ENCODE peak calls at places on chromosomes 13 and 19, in eight cellular contexts. B is fibroblast of lung, Y is colonic mucosa, W is endodermal cell, T is IMR-90, E is astrocyte, O is mammary epithelial cell, K is PC-3. A is an unnamed sample. For H3K27me3, the result is how much of the 10 kb centered on the place peaks cover.

GRCh38 chr13:93789058-93789457 is 562.5 kb downstream of the GPC6 start:
- DNase-seq in E (no peak), O (no peak), W (no peak), T (no peak), Y (no peak), K (peak), B (no peak), A (no peak)

GRCh38 chr13:68099616-68100015 is 869.5 kb upstream of the PCDH9 start:
- DNase-seq in T (peak), E (peak), O (peak), K (peak), W (no peak), B (peak), Y (no peak), A (no peak)

GRCh38 chr19:31356587-31357314 is 7.5 kb upstream of the TSHZ3 start:
- DNase-seq in E (no peak), K (no peak), T (no peak), Y (peak), O (no peak), B (no peak), W (peak), A (no peak)

GRCh38 chr19:42095814-42096230 is 19.9 kb downstream of the ZNF574 start:
- DNase-seq in E (no peak), B (no peak), W (peak), T (no peak), O (no peak), Y (no peak), K (no peak), A (peak)

GRCh38 chr13:80668452-80668851 is 327.5 kb upstream of the SPRY2 start:
- DNase-seq in Y (no peak), W (no peak), E (no peak), B (no peak), T (no peak), K (no peak), O (no peak), A (no peak)

GRCh38 chr19:40567750-40568494 is 8.8 kb upstream of the SHKBP1 start:
- DNase-seq in O (no peak), T (no peak), W (peak), E (no peak), Y (no peak), B (no peak), K (no peak), A (peak)

GRCh38 chr13:26477681-26478080 is 79.8 kb upstream of the WASF3 start:
- DNase-seq in W (peak), Y (no peak), K (no peak), T (no peak), O (no peak), E (no peak), B (no peak), A (no peak)

GRCh38 chr19:41310031-41310831 is at the start of gene CCDC97:
- DNase-seq in E (peak), O (peak), B (peak), K (peak), W (peak), Y (peak), T (peak), A (peak)

GRCh38 chr13:74110053-74110452 is 24.2 kb downstream of the KLF12 start:
- DNase-seq in B (no peak), Y (peak), W (no peak), O (no peak), K (no peak), T (no peak), E (no peak), A (no peak)

GRCh38 chr19:8367327-8368001 is 3.5 kb downstream of the ANGPTL4 start:
- DNase-seq in B (peak), W (peak), K (peak), O (peak), E (peak), T (peak), Y (peak), A (peak)

GRCh38 chr19:2176336-2176994 is 12.7 kb downstream of the DOT1L start:
- DNase-seq in B (no peak), T (no peak), W (no peak), E (no peak), K (peak), O (peak), Y (no peak), A (no peak)

GRCh38 chr13:39672378-39673132 is 17.1 kb downstream of the COG6 start:
- DNase-seq in T (no peak), B (no peak), E (no peak), K (no peak), Y (no peak), O (no peak), W (no peak), A (no peak)

GRCh38 chr13:41059466-41059865 is 1.8 kb upstream of the WBP4 start:
- DNase-seq in W (no peak), B (no peak), K (peak), O (peak), Y (no peak), T (peak), E (no peak), A (no peak)

GRCh38 chr13:112980441-112980840 is 11.4 kb downstream of the MCF2L start:
- DNase-seq in B (no peak), K (no peak), Y (no peak), O (no peak), T (no peak), E (no peak), W (no peak), A (peak)

GRCh38 chr19:52981329-52981728 is 18.6 kb upstream of the ZNF816 start:
- DNase-seq in B (no peak), O (no peak), T (no peak), W (peak), Y (no peak), E (no peak), K (no peak), A (no peak)

GRCh38 chr13:102846261-102847015 is 606 bp downstream of the ERCC5 start:
- DNase-seq in W (peak), B (peak), T (peak), K (peak), E (peak), O (peak), Y (peak), A (no peak)

GRCh38 chr13:113176292-113176691 is 17.8 kb downstream of the PROZ start:
- DNase-seq in T (no peak), E (no peak), O (no peak), K (no peak), W (no peak), B (no peak), Y (peak), A (no peak)

GRCh38 chr19:54364775-54365257 is at the start of gene LAIR1:
- DNase-seq in B (no peak), W (no peak), E (no peak), T (no peak), K (no peak), Y (no peak), O (no peak), A (no peak)

GRCh38 chr13:104641309-104641708 is 1575.1 kb upstream of the SLC10A2 start:
- DNase-seq in W (no peak), K (peak), B (peak), Y (no peak), O (no peak), E (peak), T (peak), A (no peak)

GRCh38 chr19:52248256-52248655 is 21.1 kb upstream of the ZNF766 start:
- DNase-seq in B (peak), E (no peak), T (peak), W (peak), O (peak), Y (peak), K (peak), A (peak)

GRCh38 chr19:12788682-12789097 is 2.6 kb upstream of the JUNB start:
- DNase-seq in T (peak), Y (peak), E (no peak), W (peak), K (peak), O (peak), B (peak), A (no peak)

GRCh38 chr13:24202215-24202614 is 41.7 kb downstream of the SPATA13 start:
- DNase-seq in E (no peak), B (no peak), O (no peak), Y (peak), T (no peak), K (no peak), W (no peak), A (no peak)

GRCh38 chr19:33285441-33285927 is 16.9 kb downstream of the CEBPA start:
- DNase-seq in K (no peak), E (no peak), W (no peak), T (no peak), B (no peak), O (no peak), Y (peak), A (no peak)

GRCh38 chr13:107205318-107206112 is 637.6 kb upstream of the ARGLU1 start:
- DNase-seq in T (peak), O (peak), Y (peak), K (peak), B (peak), E (peak), W (peak), A (peak)

GRCh38 chr13:75415720-75416119 is 66.2 kb downstream of the TBC1D4 start:
- DNase-seq in B (peak), Y (no peak), E (peak), O (peak), K (peak), W (no peak), T (peak), A (no peak)

GRCh38 chr19:37218592-37218935 is 550 bp downstream of the ZNF383 start:
- DNase-seq in W (no peak), T (peak), Y (no peak), E (peak), K (no peak), B (peak), O (no peak), A (no peak)

GRCh38 chr19:54465367-54466109 is 2.0 kb upstream of the LENG9 start:
- DNase-seq in T (no peak), K (no peak), E (no peak), Y (peak), W (no peak), B (no peak), O (no peak), A (no peak)

DNA sequence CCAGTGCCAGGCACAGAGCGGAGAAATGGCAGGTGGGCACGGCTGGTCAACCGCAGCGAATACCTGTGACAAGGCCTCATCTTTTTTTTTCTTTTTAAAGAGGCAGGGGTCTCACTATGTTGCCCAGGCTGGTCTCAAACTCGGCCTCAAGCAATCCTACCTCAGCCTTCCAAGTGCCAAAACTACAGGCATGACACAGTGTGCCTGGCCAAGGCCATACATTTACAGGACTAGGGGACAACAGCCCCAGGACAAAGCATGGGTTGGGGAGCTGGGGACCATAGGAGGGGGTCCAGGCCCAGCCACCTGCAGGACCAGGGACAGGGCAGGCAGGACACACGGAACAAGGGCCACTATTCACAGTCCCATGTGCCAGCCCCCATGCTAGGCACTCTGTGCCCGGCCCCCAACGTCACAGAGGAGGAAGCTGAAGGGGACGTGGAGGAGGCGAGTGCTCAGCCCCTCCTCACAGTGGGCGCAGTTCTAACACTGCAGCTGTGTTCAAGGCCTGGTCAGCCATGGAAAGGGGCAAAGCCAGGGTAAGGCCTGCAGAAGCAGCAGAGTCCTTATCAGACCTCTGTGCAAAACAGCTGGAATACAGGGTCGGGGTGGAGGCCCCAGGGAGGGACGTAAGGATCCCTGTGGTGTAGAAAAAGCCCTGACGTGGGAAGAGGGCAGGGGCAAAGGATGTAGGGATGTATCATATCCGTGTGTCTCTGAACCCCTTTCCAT is 28.3 kb downstream of the SH3GL1 start:
- DNase-seq in K (no peak), B (no peak), Y (no peak), T (no peak), E (no peak), W (no peak), O (no peak), A (peak)
- H3K9ac ChIP-seq in K (no peak), B (no peak), Y (no peak), T (no peak), E (no peak), W (no peak), O (no peak), A (no peak)

GRCh38 chr19:5485286-5485636 is 30.0 kb downstream of the ZNRF4 start:
- DNase-seq in W (no peak), E (no peak), T (no peak), K (no peak), B (no peak), O (no peak), Y (no peak), A (no peak)
- H3K27me3 ChIP-seq in W (under half), E (under half), T (under half), K (under half), B (under half), O (under half), Y (under half), A (under half)

GRCh38 chr19:16463341-16463990 is 8.3 kb downstream of the EPS15L1 start:
- DNase-seq in T (no peak), Y (no peak), O (no peak), E (no peak), B (no peak), W (no peak), K (no peak), A (no peak)

GRCh38 chr19:16461630-16462051 is 10.1 kb downstream of the EPS15L1 start:
- DNase-seq in B (no peak), W (no peak), T (no peak), Y (no peak), E (no peak), K (no peak), O (no peak), A (no peak)

GRCh38 chr19:16465239-16465638 is 6.5 kb downstream of the EPS15L1 start:
- DNase-seq in T (no peak), Y (no peak), W (no peak), K (no peak), E (no peak), O (no peak), B (no peak), A (no peak)

GRCh38 chr19:16462757-16463250 is 9.0 kb downstream of the EPS15L1 start:
- DNase-seq in K (peak), E (peak), O (peak), T (peak), W (no peak), Y (no peak), B (no peak), A (no peak)

DNA sequence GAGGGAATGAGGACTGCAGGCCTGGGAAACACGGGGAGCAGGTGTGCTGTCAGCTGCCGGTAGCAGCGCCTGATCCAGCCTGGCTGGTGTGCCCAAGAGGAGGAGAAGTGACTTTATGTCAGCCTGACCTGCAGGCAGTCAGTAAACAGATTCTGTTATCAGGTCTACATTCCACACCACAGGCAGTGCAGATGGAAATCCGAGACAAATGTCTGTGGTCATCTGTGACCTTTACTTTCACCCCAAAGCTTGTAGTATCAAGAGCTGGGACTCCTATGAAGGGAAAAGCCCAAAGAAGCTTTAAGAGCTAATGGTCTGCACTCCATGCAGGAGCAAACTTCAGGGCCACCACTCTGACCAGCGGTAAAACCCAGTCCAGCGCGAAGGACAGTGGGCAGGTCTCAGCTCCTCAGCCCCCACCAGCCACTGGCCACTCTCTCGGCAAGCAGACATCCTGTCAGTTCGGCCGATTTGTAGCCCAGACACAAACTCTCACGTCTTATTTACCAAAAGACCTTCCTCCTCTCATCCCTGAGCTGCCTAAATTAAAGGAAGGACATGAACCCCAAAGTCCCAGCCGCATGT is 7.7 kb downstream of the EPS15L1 start:
- DNase-seq in K (no peak), Y (no peak), E (peak), O (no peak), B (no peak), W (no peak), T (peak), A (no peak)
- TF ChIP-seq CTCF in K (no peak), Y (no peak), E (no peak), O (no peak), B (no peak), W (no peak), T (no peak), A (no peak)

DNA sequence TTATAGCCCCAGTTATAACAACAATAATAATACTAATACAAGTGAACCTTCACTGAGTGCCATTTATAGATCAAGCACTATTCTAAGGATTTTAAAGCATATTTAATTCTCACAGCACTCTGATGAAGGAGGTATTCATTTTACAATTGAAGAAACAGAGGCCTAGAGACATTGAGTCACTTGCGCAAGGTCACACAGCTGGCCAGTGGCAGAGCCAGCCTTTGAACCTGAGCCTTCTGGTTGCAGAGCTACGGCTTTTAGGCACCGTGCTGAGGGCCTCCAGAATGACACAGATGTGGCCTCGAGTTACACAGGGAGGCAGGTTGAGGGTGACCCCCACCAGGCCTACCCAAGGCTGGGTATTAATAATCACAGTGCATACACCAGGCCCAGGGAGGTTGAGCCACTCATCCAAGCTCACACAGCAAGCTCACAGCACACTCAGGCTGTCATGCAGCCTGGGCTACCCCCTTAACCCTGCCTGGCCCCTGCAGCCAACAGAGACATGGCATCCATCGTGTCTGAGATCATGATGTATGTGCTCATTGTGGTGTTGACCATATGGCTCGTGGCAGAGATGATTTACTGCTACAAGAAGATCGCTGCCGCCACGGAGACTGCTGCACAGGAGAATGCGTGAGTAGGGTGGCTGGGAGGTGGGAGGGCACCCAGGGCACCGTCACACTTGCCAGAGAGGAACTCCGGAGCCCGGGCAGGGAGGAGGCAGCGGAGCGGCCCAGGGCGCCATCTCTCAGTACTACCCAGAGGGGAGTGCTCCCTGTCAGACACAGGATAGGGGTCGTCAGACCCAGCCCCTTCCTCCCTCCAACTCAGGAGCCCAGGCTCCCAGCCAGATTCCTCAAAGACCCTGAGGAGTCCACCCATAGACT is 2.7 kb upstream of the HPN start:
- DNase-seq in W (no peak), O (no peak), Y (no peak), E (no peak), B (peak), K (no peak), T (no peak), A (no peak)
- H3K9ac ChIP-seq in W (no peak), O (no peak), Y (no peak), E (no peak), B (no peak), K (no peak), T (no peak), A (no peak)

GRCh38 chr13:51825681-51826254 is 19.2 kb downstream of the TMEM272 start:
- DNase-seq in K (no peak), Y (no peak), T (no peak), W (no peak), E (no peak), O (no peak), B (no peak), A (no peak)
- H3K27me3 ChIP-seq in K (under half), Y (under half), T (half or more), W (under half), E (under half), O (under half), B (under half), A (under half)

GRCh38 chr19:15287496-15287895 is 44.8 kb downstream of the BRD4 start:
- DNase-seq in T (no peak), O (no peak), W (no peak), E (no peak), Y (no peak), B (no peak), K (no peak), A (no peak)
- TF ChIP-seq CTCF in T (no peak), O (no peak), W (no peak), E (no peak), Y (no peak), B (no peak), K (no peak), A (no peak)

DNA sequence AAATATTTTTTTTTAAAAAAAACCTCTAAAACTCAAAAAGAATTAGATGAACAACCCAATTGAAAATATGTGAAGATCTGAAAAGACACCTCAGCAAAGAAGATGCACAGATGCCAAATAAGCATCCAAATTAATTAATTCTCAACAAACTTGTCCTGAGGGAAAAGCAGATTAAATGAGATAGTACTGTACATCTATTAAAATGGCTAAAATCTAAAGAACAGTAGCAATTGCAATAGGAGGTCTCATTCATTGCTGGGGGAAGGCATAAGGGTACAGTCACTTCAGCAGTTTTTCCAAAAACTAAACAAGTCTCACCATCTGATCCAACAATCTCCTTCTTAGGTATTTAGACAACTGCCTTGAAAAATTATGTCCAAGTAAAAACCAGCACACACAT is 22.0 kb downstream of the PLPP2 start:
- DNase-seq in T (no peak), W (no peak), K (no peak), E (no peak), B (no peak), Y (no peak), O (no peak), A (no peak)
- H3K9ac ChIP-seq in T (no peak), W (no peak), K (no peak), E (no peak), B (no peak), Y (no peak), O (no peak), A (no peak)

DNA sequence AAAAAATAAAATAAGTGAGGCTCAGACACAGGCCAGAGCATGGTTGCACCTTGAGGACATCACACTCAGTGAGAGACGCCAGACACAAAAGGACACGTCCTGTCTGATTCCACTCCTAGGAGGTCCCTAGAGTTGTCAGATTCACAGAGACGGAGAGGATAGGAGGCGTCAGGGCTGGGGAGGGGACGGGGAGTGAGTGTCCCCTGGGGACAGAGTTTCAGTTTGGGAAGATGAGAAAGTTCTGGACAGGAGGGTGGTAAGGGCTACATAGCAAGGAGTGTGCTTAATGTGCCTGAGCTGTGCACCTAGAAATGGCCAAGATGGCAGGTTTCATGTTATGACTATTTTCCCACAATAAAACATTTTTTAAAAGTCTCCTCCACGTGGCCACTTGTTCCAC is 2.2 kb upstream of the GRIN3B start:
- DNase-seq in W (no peak), B (no peak), K (no peak), T (no peak), O (no peak), E (no peak), Y (no peak), A (no peak)
- H3K27me3 ChIP-seq in W (half or more), B (under half), K (under half), T (under half), O (under half), E (under half), Y (half or more), A (under half)